ENCODE peak calls at places on chromosome 9, in seven cellular contexts. C is IMR-90, M is mesendoderm, W is H9, G is H1, K is trophoblast cell, P is mesenchymal stem cell. V is an unnamed sample.

GRCh38 chr9:123008909-123009308 is 24.6 kb upstream of the GPR21 start:
- DNase-seq in C (no peak), M (no peak), W (no peak), G (no peak), K (no peak), P (no peak), V (no peak)

GRCh38 chr9:13181652-13182051 is 97.8 kb downstream of the MPDZ start:
- DNase-seq in C (peak; percentile 38), M (peak; percentile 77), W (no peak), G (no peak), K (peak; percentile 99), P (peak; percentile 10), V (peak; percentile 35)

GRCh38 chr9:90124961-90125360 is 517.7 kb downstream of the DIRAS2 start:
- DNase-seq in C (no peak), M (peak; percentile 21), W (no peak), G (no peak), K (no peak), P (peak; percentile 74), V (no peak)

GRCh38 chr9:78363221-78363620 is 66.3 kb downstream of the PSAT1 start:
- DNase-seq in C (peak; percentile 46), M (no peak), W (no peak), G (no peak), K (no peak), P (no peak), V (no peak)

GRCh38 chr9:68672625-68673024 is 32.4 kb upstream of the PIP5K1B start:
- DNase-seq in C (no peak), M (no peak), W (no peak), G (no peak), K (peak; percentile 18), P (no peak), V (no peak)

GRCh38 chr9:1273859-1274258 is 223.7 kb downstream of the DMRT2 start:
- DNase-seq in C (no peak), M (peak; percentile 48), W (no peak), G (no peak), K (no peak), P (no peak), V (no peak)

GRCh38 chr9:130426883-130427282 is 17.9 kb upstream of the ASS1 start:
- DNase-seq in C (peak; percentile 35), M (no peak), W (peak; percentile 60), G (no peak), K (no peak), P (peak; percentile 81), V (no peak)

GRCh38 chr9:130431536-130432303 is 13.0 kb upstream of the ASS1 start:
- DNase-seq in C (no peak), M (no peak), W (no peak), G (no peak), K (peak; percentile 7), P (no peak), V (no peak)

GRCh38 chr9:96638606-96639364 is 16.3 kb downstream of the PRXL2C start:
- DNase-seq in C (no peak), M (no peak), W (peak; percentile 53), G (no peak), K (no peak), P (no peak), V (no peak)

GRCh38 chr9:75299324-75299723 is 211.0 kb downstream of the OSTF1 start:
- DNase-seq in C (no peak), M (no peak), W (no peak), G (no peak), K (no peak), P (no peak), V (no peak)

GRCh38 chr9:89755835-89756234 is 151.0 kb downstream of the GADD45G start:
- DNase-seq in C (peak; percentile 18), M (no peak), W (no peak), G (no peak), K (peak; percentile 86), P (peak; percentile 77), V (no peak)

GRCh38 chr9:115606851-115607250 is 488.9 kb upstream of the TNC start:
- DNase-seq in C (peak; percentile 52), M (no peak), W (no peak), G (no peak), K (no peak), P (peak; percentile 46), V (no peak)

GRCh38 chr9:87334366-87334765 is 163.3 kb upstream of the DAPK1 start:
- DNase-seq in C (no peak), M (no peak), W (no peak), G (no peak), K (peak; percentile 50), P (no peak), V (no peak)

GRCh38 chr9:131318211-131318610 is 28.7 kb downstream of the PLPP7 start:
- DNase-seq in C (no peak), M (no peak), W (no peak), G (no peak), K (peak; percentile 37), P (no peak), V (no peak)

GRCh38 chr9:78118742-78119473 is 87.3 kb upstream of the GNAQ start:
- DNase-seq in C (peak; percentile 20), M (no peak), W (no peak), G (no peak), K (peak; percentile 82), P (no peak), V (no peak)

GRCh38 chr9:129380961-129381401 is 202.9 kb upstream of the IER5L start:
- DNase-seq in C (no peak), M (peak; percentile 89), W (peak; percentile 71), G (no peak), K (peak; percentile 95), P (no peak), V (no peak)

GRCh38 chr9:125346351-125346750 is 84.7 kb downstream of the GAPVD1 start:
- DNase-seq in C (no peak), M (no peak), W (no peak), G (no peak), K (no peak), P (no peak), V (no peak)

GRCh38 chr9:92617951-92618510 is 51.9 kb downstream of the IPPK start:
- DNase-seq in C (no peak), M (no peak), W (peak; percentile 8), G (no peak), K (no peak), P (no peak), V (no peak)
- H2BK120ac ChIP-seq in C (no peak overlapping the region), M (no peak overlapping the region), W (no peak overlapping the region), G (no peak overlapping the region), K (no peak overlapping the region), P (no peak overlapping the region), V (no peak overlapping the region)

GRCh38 chr9:116990592-116990991 is 303.5 kb downstream of the TRIM32 start:
- DNase-seq in C (no peak), M (no peak), W (no peak), G (no peak), K (peak; percentile 13), P (peak; percentile 13), V (no peak)

GRCh38 chr9:116998305-116998704 is 311.2 kb downstream of the TRIM32 start:
- DNase-seq in C (peak; percentile 37), M (peak; percentile 65), W (no peak), G (no peak), K (peak; percentile 56), P (peak; percentile 55), V (peak; percentile 54)

GRCh38 chr9:116987902-116988301 is 300.8 kb downstream of the TRIM32 start:
- DNase-seq in C (no peak), M (no peak), W (no peak), G (no peak), K (no peak), P (peak; percentile 49), V (no peak)

GRCh38 chr9:116992870-116993269 is 305.8 kb downstream of the TRIM32 start:
- DNase-seq in C (peak; percentile 2), M (no peak), W (no peak), G (no peak), K (peak; percentile 25), P (peak; percentile 35), V (no peak)
- H3K4me2 ChIP-seq in C (no peak overlapping the region), M (no peak overlapping the region), W (no peak overlapping the region), G (no peak overlapping the region), K (no peak overlapping the region), P (no peak overlapping the region), V (no peak overlapping the region)

GRCh38 chr9:126503333-126504085 is 110.2 kb upstream of the LMX1B start:
- DNase-seq in C (peak; percentile 51), M (no peak), W (no peak), G (no peak), K (no peak), P (peak; percentile 62), V (no peak)

GRCh38 chr9:126502417-126503332 is 111.1 kb upstream of the LMX1B start:
- DNase-seq in C (no peak), M (no peak), W (peak; percentile 68), G (no peak), K (no peak), P (no peak), V (no peak)

GRCh38 chr9:126500600-126501382 is 112.9 kb upstream of the LMX1B start:
- DNase-seq in C (peak; percentile 70), M (peak; percentile 93), W (peak; percentile 95), G (peak; percentile 82), K (peak; percentile 80), P (peak; percentile 75), V (peak; percentile 80)

GRCh38 chr9:126499911-126500599 is 113.7 kb upstream of the LMX1B start:
- DNase-seq in C (no peak), M (peak; percentile 48), W (peak; percentile 61), G (no peak), K (no peak), P (no peak), V (no peak)

DNA sequence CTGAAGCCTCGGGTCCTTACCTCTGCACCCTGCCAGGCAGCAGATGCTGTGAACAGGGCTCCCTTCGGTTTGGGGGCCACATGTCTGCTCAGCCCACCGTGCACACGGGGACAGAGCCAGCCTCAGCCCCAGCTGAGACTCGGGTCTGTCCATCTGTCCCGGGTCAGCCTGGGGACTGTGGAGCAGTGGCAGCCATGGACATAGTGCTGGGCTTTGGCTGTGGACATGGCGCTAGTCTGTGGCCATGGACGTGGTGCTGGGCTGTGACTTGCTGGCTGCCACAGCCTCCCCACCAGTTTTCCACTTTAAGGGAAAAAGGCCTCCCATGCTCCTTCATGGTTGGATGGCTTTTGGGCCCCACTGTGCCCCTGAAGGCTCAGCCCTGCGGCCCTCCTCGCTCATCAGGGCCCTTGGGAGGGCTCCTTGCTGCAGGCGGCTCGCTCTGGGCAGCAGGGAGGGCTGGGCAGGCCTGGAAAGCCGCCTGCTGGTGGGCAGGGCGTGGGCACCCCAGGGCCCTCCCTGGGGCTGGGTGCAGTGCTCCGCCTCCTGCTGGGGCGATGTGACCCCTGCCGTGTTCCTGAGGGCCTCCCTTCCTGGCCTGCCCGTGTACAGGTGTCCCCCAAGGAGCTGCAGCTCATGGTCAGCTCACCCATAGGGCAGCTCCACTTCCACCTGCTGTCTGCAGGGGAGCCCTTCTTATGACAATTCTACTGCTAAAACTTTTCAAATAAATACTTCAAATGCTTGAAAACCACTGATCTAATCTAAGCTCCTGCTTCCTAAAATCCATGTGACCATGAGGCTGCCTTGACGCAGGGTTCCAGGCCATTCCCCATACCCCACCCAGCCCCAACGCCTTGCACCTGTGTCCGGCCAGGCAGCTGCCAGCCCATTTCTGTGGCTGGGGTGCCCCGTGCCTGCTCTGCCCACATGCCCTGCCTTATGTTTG is 112.1 kb upstream of the LMX1B start:
- DNase-seq in C (no peak), M (no peak), W (no peak), G (no peak), K (no peak), P (no peak), V (no peak)
- H2AK5ac ChIP-seq in C (no peak overlapping the region), M (no peak overlapping the region), W (no peak overlapping the region), G (no peak overlapping the region), K (no peak overlapping the region), P (no peak overlapping the region), V (peak overlapping the region; percentile 43)

GRCh38 chr9:114193090-114193489 is 37.8 kb downstream of the COL27A1 start:
- DNase-seq in C (no peak), M (no peak), W (no peak), G (no peak), K (no peak), P (no peak), V (no peak)
- H2BK120ac ChIP-seq in C (no peak overlapping the region), M (no peak overlapping the region), W (no peak overlapping the region), G (no peak overlapping the region), K (no peak overlapping the region), P (no peak overlapping the region), V (no peak overlapping the region)

GRCh38 chr9:110623462-110624025 is 44.0 kb upstream of the SVEP1 start:
- DNase-seq in C (peak; percentile 70), M (peak; percentile 66), W (no peak), G (no peak), K (peak; percentile 87), P (peak; percentile 76), V (peak; percentile 70)
- H3K4me2 ChIP-seq in C (no peak overlapping the region), M (no peak overlapping the region), W (no peak overlapping the region), G (no peak overlapping the region), K (no peak overlapping the region), P (no peak overlapping the region), V (no peak overlapping the region)

V was measured in neuronal stem cell.